ENCODE peak calls at places on chromosomes 7 and 10, in six cellular contexts. One of them, this sample, is unnamed.
A peak's percentile ranks its signal among the peaks of the same experiment; 100 is the strongest.

GRCh38 chr7:148684289-148684688 is 14.4 kb upstream of the CUL1 start:
- DNase-seq in spleen: no peak
- DNase-seq in hepatocyte: no peak
- DNase-seq in CD8-positive, alpha-beta T cell: no peak
- DNase-seq in CD4-positive, CD25-positive, alpha-beta regulatory T cell: no peak
- DNase-seq in ovary: no peak
- DNase-seq in this sample: no peak

GRCh38 chr7:54961391-54961790 is 57.4 kb upstream of the EGFR start:
- DNase-seq in CD8-positive, alpha-beta T cell: no peak
- DNase-seq in spleen: no peak
- DNase-seq in hepatocyte: no peak
- DNase-seq in ovary: no peak
- DNase-seq in CD4-positive, CD25-positive, alpha-beta regulatory T cell: no peak
- DNase-seq in this sample: no peak

GRCh38 chr10:129441391-129442009 is 25.5 kb upstream of the MGMT start:
- DNase-seq in hepatocyte: no peak
- DNase-seq in ovary: no peak
- DNase-seq in spleen: no peak
- DNase-seq in CD4-positive, CD25-positive, alpha-beta regulatory T cell: no peak
- DNase-seq in CD8-positive, alpha-beta T cell: no peak
- DNase-seq in this sample: no peak

GRCh38 chr10:133089461-133089800 is 1.7 kb downstream of the ADGRA1 start:
- DNase-seq in spleen: no peak
- DNase-seq in hepatocyte: no peak
- DNase-seq in ovary: no peak
- DNase-seq in CD4-positive, CD25-positive, alpha-beta regulatory T cell: no peak
- DNase-seq in CD8-positive, alpha-beta T cell: no peak
- DNase-seq in this sample: no peak

GRCh38 chr10:636769-637168 is 52.7 kb downstream of the DIP2C start:
- DNase-seq in spleen: peak; percentile 51
- DNase-seq in ovary: no peak
- DNase-seq in CD4-positive, CD25-positive, alpha-beta regulatory T cell: no peak
- DNase-seq in CD8-positive, alpha-beta T cell: no peak
- DNase-seq in hepatocyte: no peak
- DNase-seq in this sample: no peak

GRCh38 chr10:70119623-70120022 is 13.0 kb downstream of the AIFM2 start:
- DNase-seq in ovary: no peak
- DNase-seq in CD8-positive, alpha-beta T cell: no peak
- DNase-seq in spleen: peak; percentile 35
- DNase-seq in hepatocyte: no peak
- DNase-seq in CD4-positive, CD25-positive, alpha-beta regulatory T cell: no peak
- DNase-seq in this sample: no peak

GRCh38 chr7:30923774-30924413 is 12.2 kb downstream of the AQP1 start:
- DNase-seq in CD8-positive, alpha-beta T cell: no peak
- DNase-seq in spleen: peak; percentile 71
- DNase-seq in hepatocyte: no peak
- DNase-seq in CD4-positive, CD25-positive, alpha-beta regulatory T cell: no peak
- DNase-seq in ovary: peak; percentile 5
- DNase-seq in this sample: peak; percentile 1

GRCh38 chr7:7595451-7595850 is 28.8 kb downstream of the MIOS start:
- DNase-seq in spleen: no peak
- DNase-seq in hepatocyte: peak; percentile 13
- DNase-seq in CD4-positive, CD25-positive, alpha-beta regulatory T cell: no peak
- DNase-seq in ovary: no peak
- DNase-seq in CD8-positive, alpha-beta T cell: no peak
- DNase-seq in this sample: no peak

GRCh38 chr7:36637417-36637816 is 86.9 kb downstream of the AOAH start:
- DNase-seq in CD4-positive, CD25-positive, alpha-beta regulatory T cell: no peak
- DNase-seq in spleen: no peak
- DNase-seq in CD8-positive, alpha-beta T cell: no peak
- DNase-seq in hepatocyte: no peak
- DNase-seq in ovary: no peak
- DNase-seq in this sample: no peak

GRCh38 chr10:93760490-93760889 is 2.8 kb downstream of the LGI1 start:
- DNase-seq in ovary: no peak
- DNase-seq in CD8-positive, alpha-beta T cell: no peak
- DNase-seq in hepatocyte: no peak
- DNase-seq in spleen: no peak
- DNase-seq in CD4-positive, CD25-positive, alpha-beta regulatory T cell: no peak
- DNase-seq in this sample: no peak

GRCh38 chr7:1590476-1590875 is 20.6 kb upstream of the PSMG3 start:
- DNase-seq in CD8-positive, alpha-beta T cell: no peak
- DNase-seq in CD4-positive, CD25-positive, alpha-beta regulatory T cell: no peak
- DNase-seq in hepatocyte: no peak
- DNase-seq in spleen: no peak
- DNase-seq in ovary: no peak
- DNase-seq in this sample: no peak

GRCh38 chr7:18530224-18531179 is 35.0 kb downstream of the HDAC9 start:
- DNase-seq in CD4-positive, CD25-positive, alpha-beta regulatory T cell: no peak
- DNase-seq in hepatocyte: no peak
- DNase-seq in spleen: no peak
- DNase-seq in CD8-positive, alpha-beta T cell: no peak
- DNase-seq in ovary: no peak
- DNase-seq in this sample: no peak

GRCh38 chr7:24477807-24478655 is 95.2 kb upstream of the PALS2 start:
- DNase-seq in spleen: no peak
- DNase-seq in CD8-positive, alpha-beta T cell: no peak
- DNase-seq in hepatocyte: peak; percentile 66
- DNase-seq in ovary: peak; percentile 34
- DNase-seq in CD4-positive, CD25-positive, alpha-beta regulatory T cell: no peak
- DNase-seq in this sample: peak; percentile 33

GRCh38 chr10:78996449-78997129 is 72.2 kb upstream of the ZMIZ1 start:
- DNase-seq in spleen: no peak
- DNase-seq in CD8-positive, alpha-beta T cell: no peak
- DNase-seq in CD4-positive, CD25-positive, alpha-beta regulatory T cell: no peak
- DNase-seq in hepatocyte: no peak
- DNase-seq in ovary: no peak
- DNase-seq in this sample: no peak

GRCh38 chr10:30784896-30785605 is 155.5 kb upstream of the LYZL2 start:
- DNase-seq in hepatocyte: peak; percentile 83
- DNase-seq in CD4-positive, CD25-positive, alpha-beta regulatory T cell: no peak
- DNase-seq in CD8-positive, alpha-beta T cell: peak; percentile 43
- DNase-seq in spleen: peak; percentile 88
- DNase-seq in ovary: peak; percentile 62
- DNase-seq in this sample: peak; percentile 48

GRCh38 chr10:119265691-119266090 is 58.3 kb downstream of the GRK5 start:
- DNase-seq in hepatocyte: no peak
- DNase-seq in spleen: peak; percentile 65
- DNase-seq in CD4-positive, CD25-positive, alpha-beta regulatory T cell: no peak
- DNase-seq in CD8-positive, alpha-beta T cell: no peak
- DNase-seq in ovary: no peak
- DNase-seq in this sample: no peak

GRCh38 chr10:5644930-5645329 is 21.5 kb downstream of the ASB13 start:
- DNase-seq in CD8-positive, alpha-beta T cell: no peak
- DNase-seq in CD4-positive, CD25-positive, alpha-beta regulatory T cell: no peak
- DNase-seq in hepatocyte: no peak
- DNase-seq in spleen: peak; percentile 16
- DNase-seq in ovary: no peak
- DNase-seq in this sample: no peak

GRCh38 chr7:3239291-3239691 is 61.8 kb upstream of the SDK1 start:
- DNase-seq in hepatocyte: no peak
- DNase-seq in CD8-positive, alpha-beta T cell: no peak
- DNase-seq in ovary: no peak
- DNase-seq in spleen: no peak
- DNase-seq in CD4-positive, CD25-positive, alpha-beta regulatory T cell: no peak
- DNase-seq in this sample: peak; percentile 59

GRCh38 chr7:65238785-65239184 is 134.9 kb upstream of the ZNF92 start:
- DNase-seq in CD8-positive, alpha-beta T cell: no peak
- DNase-seq in CD4-positive, CD25-positive, alpha-beta regulatory T cell: no peak
- DNase-seq in spleen: no peak
- DNase-seq in hepatocyte: no peak
- DNase-seq in ovary: no peak
- DNase-seq in this sample: no peak

DNA sequence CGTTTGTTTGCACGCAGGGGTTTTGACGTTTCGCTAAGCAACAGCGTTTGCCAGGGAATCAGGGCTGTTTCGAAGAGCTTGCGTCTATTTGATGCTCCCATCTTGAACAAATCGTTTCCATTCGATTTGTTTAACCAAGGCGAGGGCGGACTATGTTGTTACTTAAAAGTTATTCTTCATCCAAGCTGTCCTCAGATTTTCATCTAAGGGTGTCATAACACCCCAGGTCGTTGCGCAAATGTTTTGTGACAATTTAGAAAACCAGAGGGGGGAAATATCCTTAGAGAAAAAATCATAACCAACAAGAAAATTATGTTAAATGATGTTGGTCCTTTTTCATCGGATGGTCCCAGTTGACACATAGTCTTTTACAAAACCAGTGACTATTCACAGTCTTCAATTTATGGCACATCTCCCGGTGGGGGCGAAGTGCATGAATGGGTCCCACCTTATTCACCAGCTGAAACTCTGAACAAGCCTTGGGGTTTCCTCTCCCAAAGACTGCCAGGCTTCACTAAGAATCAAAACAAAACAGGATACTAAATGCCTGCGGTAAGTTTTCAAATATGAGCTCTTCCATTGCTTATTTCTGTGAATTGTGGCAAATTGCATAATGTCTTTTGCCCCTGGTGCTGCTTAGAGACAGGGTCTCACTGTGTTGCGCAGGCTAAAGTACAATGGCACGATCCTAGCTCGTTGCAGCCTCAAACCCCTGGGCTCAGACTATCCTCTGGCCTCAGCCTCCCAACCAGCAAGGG is 109.9 kb downstream of the REEP3 start:
- DNase-seq in hepatocyte: no peak
- DNase-seq in CD8-positive, alpha-beta T cell: no peak
- DNase-seq in CD4-positive, CD25-positive, alpha-beta regulatory T cell: no peak
- DNase-seq in spleen: no peak
- DNase-seq in ovary: peak; percentile 15
- DNase-seq in this sample: no peak
- H3K4me1 ChIP-seq in hepatocyte: peaks cover 24% of the 10 kb centered on the region
- H3K4me1 ChIP-seq in CD8-positive, alpha-beta T cell: peaks cover 20% of the 10 kb centered on the region
- H3K4me1 ChIP-seq in CD4-positive, CD25-positive, alpha-beta regulatory T cell: peaks cover 25% of the 10 kb centered on the region
- H3K4me1 ChIP-seq in spleen: peaks cover 50% of the 10 kb centered on the region
- H3K4me1 ChIP-seq in ovary: peaks cover 7% of the 10 kb centered on the region
- H3K4me1 ChIP-seq in this sample: peaks cover 18% of the 10 kb centered on the region

GRCh38 chr10:97053285-97053684 is 132.5 kb downstream of the SLIT1 start:
- DNase-seq in spleen: no peak
- DNase-seq in hepatocyte: no peak
- DNase-seq in CD4-positive, CD25-positive, alpha-beta regulatory T cell: no peak
- DNase-seq in ovary: no peak
- DNase-seq in CD8-positive, alpha-beta T cell: no peak
- DNase-seq in this sample: no peak
- H3K4me1 ChIP-seq in spleen: no peaks in the 10 kb centered on the region
- H3K4me1 ChIP-seq in hepatocyte: no peaks in the 10 kb centered on the region
- H3K4me1 ChIP-seq in CD4-positive, CD25-positive, alpha-beta regulatory T cell: no peaks in the 10 kb centered on the region
- H3K4me1 ChIP-seq in ovary: no peaks in the 10 kb centered on the region
- H3K4me1 ChIP-seq in CD8-positive, alpha-beta T cell: no peaks in the 10 kb centered on the region
- H3K4me1 ChIP-seq in this sample: no peaks in the 10 kb centered on the region

DNA sequence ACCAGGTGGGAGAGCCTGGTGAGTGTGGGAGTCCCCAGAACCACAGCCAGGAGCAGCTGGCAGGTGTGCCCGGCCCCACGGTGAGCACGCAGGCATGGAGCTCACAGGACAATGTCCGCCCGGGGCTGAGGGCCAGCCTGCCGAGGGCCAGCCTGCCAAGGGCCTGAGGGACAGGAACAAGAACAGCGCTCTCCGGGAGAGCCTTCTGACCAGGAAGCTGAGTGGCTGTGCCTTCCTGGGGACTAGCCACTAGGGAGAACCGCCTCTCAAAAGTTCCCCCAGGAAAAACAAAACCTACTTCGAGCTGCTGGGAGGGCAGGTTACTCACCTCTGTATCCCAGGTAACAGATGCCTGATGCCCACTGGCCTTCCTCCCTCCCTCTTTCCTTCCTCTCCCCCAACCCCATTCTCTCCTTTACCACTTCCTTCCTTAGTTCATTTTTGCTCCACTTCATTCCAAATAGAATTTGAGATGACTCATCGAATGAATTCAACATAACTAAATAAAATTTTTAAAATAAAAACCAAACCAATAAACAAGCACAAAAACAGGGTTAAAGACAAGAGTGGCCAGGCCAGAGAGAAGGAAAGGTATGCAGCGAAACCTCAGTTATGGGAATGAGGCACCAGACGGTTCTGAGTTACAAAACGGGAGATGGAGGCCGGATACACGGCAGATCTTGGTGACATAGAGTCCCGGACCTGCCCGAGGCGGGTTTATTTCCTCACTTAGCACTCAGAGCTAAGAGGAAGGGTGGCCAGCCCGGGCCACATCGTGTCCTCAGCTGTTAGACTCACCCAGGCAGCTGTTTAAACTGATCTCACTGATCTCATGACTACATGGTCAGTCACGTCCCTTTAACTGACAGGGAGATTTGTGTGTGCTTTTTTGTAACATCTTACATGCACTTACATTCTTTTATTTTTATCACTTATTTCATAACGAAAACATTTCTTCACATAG is 128.5 kb downstream of the TNS3 start:
- DNase-seq in ovary: no peak
- DNase-seq in spleen: no peak
- DNase-seq in CD4-positive, CD25-positive, alpha-beta regulatory T cell: no peak
- DNase-seq in CD8-positive, alpha-beta T cell: no peak
- DNase-seq in hepatocyte: peak; percentile 55
- DNase-seq in this sample: peak; percentile 87
- H3K4me1 ChIP-seq in ovary: peaks cover 28% of the 10 kb centered on the region
- H3K4me1 ChIP-seq in spleen: peaks cover 62% of the 10 kb centered on the region
- H3K4me1 ChIP-seq in CD4-positive, CD25-positive, alpha-beta regulatory T cell: no peaks in the 10 kb centered on the region
- H3K4me1 ChIP-seq in CD8-positive, alpha-beta T cell: no peaks in the 10 kb centered on the region
- H3K4me1 ChIP-seq in hepatocyte: peaks cover 43% of the 10 kb centered on the region
- H3K4me1 ChIP-seq in this sample: peaks cover 81% of the 10 kb centered on the region

DNA sequence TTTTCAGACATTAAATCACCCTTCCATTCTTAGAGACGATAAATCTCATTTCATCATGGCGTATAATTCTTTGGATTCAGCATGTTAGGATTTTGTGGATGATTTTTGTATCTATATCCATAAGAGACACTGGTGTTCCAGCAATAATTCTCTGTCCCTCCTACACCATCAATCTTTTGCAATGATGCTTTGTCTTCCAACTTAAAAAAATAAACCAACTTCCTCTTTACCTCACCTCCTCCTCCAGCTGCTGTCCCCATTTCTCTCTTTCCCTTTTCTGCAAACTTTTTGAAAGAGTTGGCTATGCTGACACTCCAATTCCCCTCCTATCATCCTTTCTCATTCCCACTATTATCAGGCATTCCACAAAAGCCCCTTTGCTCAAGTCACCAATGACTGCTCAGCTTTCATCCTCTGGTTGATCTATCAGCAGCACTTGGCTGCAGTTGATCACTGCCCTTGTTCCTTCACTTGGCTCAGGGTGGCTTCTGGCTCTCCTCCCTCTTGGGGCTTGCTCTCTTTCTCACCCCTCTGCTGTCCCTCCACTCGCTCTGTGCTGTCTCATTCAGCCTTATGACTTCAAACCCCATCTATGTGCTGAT is 130.0 kb downstream of the ARHGAP22 start:
- DNase-seq in ovary: no peak
- DNase-seq in CD4-positive, CD25-positive, alpha-beta regulatory T cell: no peak
- DNase-seq in hepatocyte: no peak
- DNase-seq in spleen: no peak
- DNase-seq in CD8-positive, alpha-beta T cell: no peak
- DNase-seq in this sample: no peak
- H3K4me1 ChIP-seq in ovary: peaks cover 10% of the 10 kb centered on the region
- H3K4me1 ChIP-seq in CD4-positive, CD25-positive, alpha-beta regulatory T cell: no peaks in the 10 kb centered on the region
- H3K4me1 ChIP-seq in hepatocyte: peaks cover 9% of the 10 kb centered on the region
- H3K4me1 ChIP-seq in spleen: no peaks in the 10 kb centered on the region
- H3K4me1 ChIP-seq in CD8-positive, alpha-beta T cell: no peaks in the 10 kb centered on the region
- H3K4me1 ChIP-seq in this sample: no peaks in the 10 kb centered on the region